ENCODE peak calls at places on chromosomes 2 and 18, in five cellular contexts. O is right lobe of liver, D is IMR-90, J is HepG2, X is K562. W is an unnamed sample.

GRCh38 chr2:108635630-108636354 is 83.5 kb upstream of the RANBP2 start:
- ATAC-seq in O (no peak), D (no peak), J (peak; percentile 64), X (peak; percentile 4), W (peak; percentile 5)

GRCh38 chr2:226256237-226256636 is 543.4 kb downstream of the IRS1 start:
- ATAC-seq in O (no peak), D (peak; percentile 88), J (no peak), X (no peak), W (no peak)

GRCh38 chr18:48621240-48621639 is 82.4 kb downstream of the CTIF start:
- ATAC-seq in O (no peak), D (peak; percentile 77), J (no peak), X (no peak), W (no peak)

GRCh38 chr2:39217192-39217550 is 26.6 kb downstream of the CDKL4 start:
- ATAC-seq in O (no peak), D (no peak), J (peak; percentile 64), X (no peak), W (no peak)

GRCh38 chr2:126671049-126671448 is 15.1 kb downstream of the GYPC start:
- ATAC-seq in O (no peak), D (no peak), J (no peak), X (no peak), W (no peak)

GRCh38 chr2:164015328-164016123 is 279.7 kb upstream of the FIGN start:
- ATAC-seq in O (peak; percentile 55), D (no peak), J (peak; percentile 57), X (no peak), W (no peak)

GRCh38 chr2:160167089-160167488 is 33.0 kb downstream of the ITGB6 start:
- ATAC-seq in O (no peak), D (no peak), J (no peak), X (no peak), W (no peak)

GRCh38 chr2:191421950-191422349 is 176.7 kb downstream of the MYO1B start:
- ATAC-seq in O (no peak), D (no peak), J (no peak), X (no peak), W (no peak)

GRCh38 chr18:80109676-80110078 is 615 bp downstream of the ADNP2 start:
- ATAC-seq in O (peak; percentile 40), D (peak; percentile 60), J (no peak), X (peak; percentile 13), W (peak; percentile 46)

GRCh38 chr2:85589982-85590791 is 5.4 kb upstream of the RNF181 start:
- ATAC-seq in O (peak; percentile 53), D (peak; percentile 76), J (peak; percentile 56), X (no peak), W (peak; percentile 6)

GRCh38 chr2:119249311-119249710 is 25.7 kb downstream of the STEAP3 start:
- ATAC-seq in O (no peak), D (no peak), J (no peak), X (no peak), W (no peak)

GRCh38 chr18:13658444-13659204 is 67.7 kb downstream of the FAM210A start:
- ATAC-seq in O (no peak), D (no peak), J (peak; percentile 45), X (peak; percentile 26), W (no peak)

GRCh38 chr2:70440621-70441020 is 113.0 kb downstream of the TGFA start:
- ATAC-seq in O (no peak), D (no peak), J (no peak), X (no peak), W (no peak)

GRCh38 chr2:106158131-106158530 is 36.0 kb downstream of the UXS1 start:
- ATAC-seq in O (no peak), D (no peak), J (no peak), X (no peak), W (no peak)

GRCh38 chr18:6747646-6748045 is 18.1 kb downstream of the ARHGAP28 start:
- ATAC-seq in O (no peak), D (peak; percentile 85), J (no peak), X (no peak), W (no peak)

GRCh38 chr2:33216508-33217182 is 259.8 kb upstream of the RASGRP3 start:
- ATAC-seq in O (peak; percentile 83), D (peak; percentile 42), J (no peak), X (no peak), W (peak; percentile 77)

GRCh38 chr2:157825885-157826284 is 50.2 kb downstream of the ACVR1 start:
- ATAC-seq in O (peak; percentile 19), D (peak; percentile 55), J (no peak), X (no peak), W (peak; percentile 72)

GRCh38 chr2:62471816-62472215 is 34.2 kb downstream of the TMEM17 start:
- ATAC-seq in O (no peak), D (no peak), J (no peak), X (no peak), W (no peak)

GRCh38 chr2:167863377-167863776 is 384.0 kb downstream of the STK39 start:
- ATAC-seq in O (no peak), D (no peak), J (no peak), X (no peak), W (no peak)

GRCh38 chr2:218727502-218728165 is 17.0 kb downstream of the TTLL4 start:
- ATAC-seq in O (peak; percentile 16), D (no peak), J (no peak), X (peak; percentile 55), W (no peak)

GRCh38 chr2:241774419-241775222 is 2.0 kb upstream of the GAL3ST2 start:
- ATAC-seq in O (no peak), D (peak; percentile 75), J (peak; percentile 12), X (no peak), W (no peak)

GRCh38 chr18:44195394-44196140 is 485.1 kb upstream of the SETBP1 start:
- ATAC-seq in O (no peak), D (no peak), J (no peak), X (no peak), W (no peak)

GRCh38 chr2:100941646-100942240 is 60.3 kb upstream of the RPL31 start:
- ATAC-seq in O (no peak), D (peak; percentile 52), J (no peak), X (no peak), W (peak; percentile 40)

GRCh38 chr2:100940766-100941645 is 61.1 kb upstream of the RPL31 start:
- ATAC-seq in O (peak; percentile 73), D (no peak), J (no peak), X (no peak), W (no peak)

GRCh38 chr2:100938031-100939026 is 63.8 kb upstream of the RPL31 start:
- ATAC-seq in O (no peak), D (no peak), J (no peak), X (no peak), W (no peak)

GRCh38 chr2:100939445-100939844 is 62.6 kb upstream of the RPL31 start:
- ATAC-seq in O (peak; percentile 81), D (no peak), J (no peak), X (no peak), W (no peak)

GRCh38 chr2:100940240-100940639 is 61.8 kb upstream of the RPL31 start:
- ATAC-seq in O (no peak), D (peak; percentile 33), J (no peak), X (no peak), W (no peak)
- TF ChIP-seq POLR2A in O (no peak), D (no peak), J (no peak), X (no peak), W (no peak)

GRCh38 chr18:55672574-55673361 is 84.8 kb upstream of the TCF4 start:
- ATAC-seq in O (no peak), D (peak; percentile 29), J (no peak), X (no peak), W (no peak)
- H3K27ac ChIP-seq in O (no peak overlapping the region), D (no peak overlapping the region), J (no peak overlapping the region), X (no peak overlapping the region), W (no peak overlapping the region)

DNA sequence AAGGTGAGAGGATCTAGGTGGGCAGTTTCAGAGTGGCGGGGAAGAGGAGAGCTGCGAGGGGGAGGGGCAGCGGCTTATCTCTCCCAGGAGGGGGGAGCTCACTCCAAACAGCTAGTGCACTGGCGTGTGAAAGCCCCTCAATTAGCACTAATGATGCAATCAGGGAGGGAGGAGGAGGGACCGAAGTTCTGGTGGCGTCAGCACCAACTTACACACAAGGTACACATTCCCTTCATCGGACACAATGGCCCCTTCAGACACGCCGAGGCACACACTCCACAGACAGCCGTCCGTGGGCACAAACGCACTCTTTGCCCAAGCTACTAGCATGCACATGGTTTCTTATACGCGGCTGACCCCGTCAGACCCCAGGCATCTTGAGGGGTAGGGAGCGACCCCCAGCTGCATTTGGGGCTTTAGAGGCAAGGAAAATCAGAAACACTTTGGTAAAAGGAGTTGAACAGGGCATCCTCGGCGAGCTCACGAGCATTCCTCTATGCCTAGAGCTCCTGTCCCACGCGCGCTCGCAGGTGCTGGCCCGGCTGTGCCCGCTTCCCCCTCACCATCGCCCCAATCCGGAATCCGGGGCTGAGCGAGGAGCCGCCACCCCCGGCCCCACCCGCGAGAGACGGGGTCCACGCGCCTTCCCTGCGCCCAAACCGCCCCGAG is 868 bp upstream of the PKDCC start:
- ATAC-seq in O (peak; percentile 18), D (peak; percentile 0), J (peak; percentile 23), X (peak; percentile 10), W (no peak)
- TF ChIP-seq POLR2A in O (no peak), D (no peak), J (peak; percentile 52), X (no peak), W (no peak)

GRCh38 chr2:215436705-215437570 is 1.1 kb upstream of the FN1 start:
- ATAC-seq in O (peak; percentile 2), D (no peak), J (peak; percentile 14), X (peak; percentile 40), W (no peak)

GRCh38 chr2:215435261-215435808 is 533 bp downstream of the FN1 start:
- ATAC-seq in O (peak; percentile 10), D (peak; percentile 1), J (peak; percentile 46), X (peak; percentile 75), W (peak; percentile 3)

GRCh38 chr2:215437614-215438013 is 1.7 kb upstream of the FN1 start:
- ATAC-seq in O (no peak), D (no peak), J (no peak), X (no peak), W (no peak)

GRCh38 chr2:215434447-215435260 is 1.2 kb downstream of the FN1 start:
- ATAC-seq in O (peak; percentile 8), D (no peak), J (no peak), X (no peak), W (no peak)

DNA sequence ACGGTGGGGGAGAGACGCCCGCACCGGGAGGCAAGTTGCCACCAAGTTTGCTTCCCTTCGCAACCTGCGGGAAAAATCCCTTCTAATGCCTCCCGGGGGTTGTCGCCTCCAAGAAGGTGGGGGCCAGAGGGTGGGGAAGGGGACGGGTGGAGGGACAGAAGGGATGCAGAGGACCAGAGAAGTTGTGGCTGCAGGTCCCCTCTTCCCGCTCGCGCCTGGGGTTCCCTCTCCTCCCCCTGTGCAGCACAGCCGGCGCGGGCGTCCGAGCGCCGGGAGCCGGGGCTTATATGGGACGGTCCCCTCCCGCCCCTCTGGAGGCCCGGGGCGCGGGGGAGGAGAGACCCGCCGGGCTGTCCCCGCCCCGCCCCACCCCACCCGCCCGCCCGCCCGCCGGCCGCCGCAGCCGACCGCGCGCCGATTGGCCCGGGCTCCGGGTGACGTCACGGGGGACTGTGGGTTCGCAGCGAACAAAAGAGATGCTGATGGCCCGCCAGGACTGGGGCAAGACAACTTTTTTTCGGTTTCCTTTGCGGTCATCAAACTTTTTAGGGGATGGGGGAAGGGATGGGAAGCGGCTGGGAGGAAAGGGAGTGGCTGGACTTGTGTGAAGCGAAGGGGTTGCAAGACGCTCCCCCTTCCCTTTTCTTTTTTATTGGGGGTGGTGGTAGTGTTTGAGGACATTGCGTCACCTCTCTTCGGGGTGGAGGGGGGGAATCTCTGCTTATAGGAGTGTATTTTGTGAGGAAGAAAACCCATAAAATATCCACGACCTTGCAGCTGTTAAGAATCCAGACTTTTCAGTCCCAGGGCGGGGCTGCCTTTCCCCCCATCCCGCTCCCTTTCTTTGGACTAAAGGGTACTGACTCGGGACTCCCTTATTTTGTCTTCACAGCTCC is at the start of gene FN1:
- ATAC-seq in O (peak; percentile 80), D (peak; percentile 82), J (peak; percentile 92), X (peak; percentile 87), W (peak; percentile 91)
- H3K27ac ChIP-seq in O (peak within 1 kb of the TSS; percentile 88), D (peak within 1 kb of the TSS; percentile 94), J (peak within 1 kb of the TSS; percentile 71), X (no peak within 1 kb of the TSS), W (peak within 1 kb of the TSS; percentile 94)

W was measured in gastroesophageal sphincter.